ENCODE peak calls at places on chromosomes 2 and 18, in six cellular contexts. X, V, B, U, I and Q are unnamed samples. For H3K4me1, the result is how much of the 10 kb centered on the place peaks cover.

GRCh38 chr2:28174211-28174610 is 218.4 kb upstream of the FOSL2 start:
- DNase-seq in X (no peak), V (no peak), B (no peak), U (no peak), I (no peak), Q (no peak)

GRCh38 chr2:173339807-173340206 is 14.9 kb upstream of the CDCA7 start:
- DNase-seq in X (no peak), V (no peak), B (no peak), U (no peak), I (no peak), Q (no peak)

GRCh38 chr2:76446872-76447271 is 736.2 kb upstream of the GCFC2 start:
- DNase-seq in X (no peak), V (no peak), B (no peak), U (no peak), I (no peak), Q (no peak)

GRCh38 chr18:48621240-48621639 is 82.4 kb downstream of the CTIF start:
- DNase-seq in X (no peak), V (no peak), B (no peak), U (peak), I (peak), Q (no peak)

GRCh38 chr2:63763336-63764056 is 78.2 kb upstream of the UGP2 start:
- DNase-seq in X (no peak), V (no peak), B (no peak), U (peak), I (no peak), Q (no peak)

GRCh38 chr2:26922638-26923466 is 47.6 kb upstream of the MAPRE3 start:
- DNase-seq in X (peak), V (peak), B (peak), U (peak), I (peak), Q (no peak)

GRCh38 chr18:47204908-47205522 is 28.9 kb upstream of the IER3IP1 start:
- DNase-seq in X (peak), V (peak), B (peak), U (peak), I (peak), Q (no peak)

GRCh38 chr18:25737710-25738251 is 352.6 kb downstream of the SS18 start:
- DNase-seq in X (no peak), V (no peak), B (no peak), U (peak), I (no peak), Q (no peak)

GRCh38 chr2:191066281-191067233 is 52.6 kb upstream of the STAT1 start:
- DNase-seq in X (no peak), V (no peak), B (no peak), U (no peak), I (no peak), Q (no peak)

GRCh38 chr18:2905802-2906521 is 59.2 kb downstream of the EMILIN2 start:
- DNase-seq in X (peak), V (peak), B (peak), U (no peak), I (peak), Q (no peak)

GRCh38 chr2:29389686-29390085 is 274.5 kb downstream of the CLIP4 start:
- DNase-seq in X (no peak), V (no peak), B (no peak), U (no peak), I (no peak), Q (no peak)

GRCh38 chr2:8678731-8679566 is 2.9 kb upstream of the ID2 start:
- DNase-seq in X (peak), V (peak), B (peak), U (peak), I (peak), Q (peak)

GRCh38 chr18:8478166-8478967 is 130.9 kb upstream of the RAB12 start:
- DNase-seq in X (peak), V (peak), B (peak), U (peak), I (peak), Q (no peak)

GRCh38 chr2:240215676-240216051 is 75.2 kb upstream of the OTOS start:
- DNase-seq in X (no peak), V (no peak), B (no peak), U (no peak), I (no peak), Q (no peak)

GRCh38 chr2:158969717-158970521 is 1.5 kb downstream of the TANC1 start:
- DNase-seq in X (peak), V (peak), B (peak), U (peak), I (peak), Q (no peak)

GRCh38 chr2:121596221-121597080 is 52.8 kb downstream of the CLASP1 start:
- DNase-seq in X (no peak), V (peak), B (peak), U (peak), I (peak), Q (no peak)

GRCh38 chr2:112642961-112643360 is 2.8 kb upstream of the SLC20A1 start:
- DNase-seq in X (no peak), V (no peak), B (no peak), U (no peak), I (no peak), Q (no peak)

GRCh38 chr2:115129502-115129901 is 687.1 kb downstream of the DPP10 start:
- DNase-seq in X (no peak), V (no peak), B (no peak), U (no peak), I (no peak), Q (no peak)

GRCh38 chr2:199692489-199692888 is 158.5 kb downstream of the FTCDNL1 start:
- DNase-seq in X (peak), V (peak), B (peak), U (no peak), I (no peak), Q (no peak)

GRCh38 chr2:197273485-197273884 is 37.1 kb downstream of the ANKRD44 start:
- DNase-seq in X (peak), V (no peak), B (no peak), U (no peak), I (no peak), Q (no peak)

GRCh38 chr2:207505180-207505579 is 24.6 kb upstream of the CREB1 start:
- DNase-seq in X (no peak), V (no peak), B (no peak), U (no peak), I (no peak), Q (no peak)

GRCh38 chr2:3489449-3490115 is 29.7 kb downstream of the ADI1 start:
- DNase-seq in X (no peak), V (no peak), B (no peak), U (no peak), I (no peak), Q (no peak)

GRCh38 chr2:96565111-96565510 is 28.6 kb downstream of the ARID5A start:
- DNase-seq in X (no peak), V (no peak), B (no peak), U (no peak), I (no peak), Q (no peak)

GRCh38 chr2:237486819-237487448 is at the start of gene MLPH:
- DNase-seq in X (peak), V (peak), B (peak), U (peak), I (peak), Q (no peak)

GRCh38 chr2:12455626-12456025 is 261.1 kb upstream of the TRIB2 start:
- DNase-seq in X (no peak), V (no peak), B (no peak), U (peak), I (no peak), Q (no peak)

GRCh38 chr2:148817210-148817708 is 57.8 kb upstream of the KIF5C start:
- DNase-seq in X (no peak), V (no peak), B (peak), U (no peak), I (no peak), Q (no peak)

GRCh38 chr2:57146951-57147350 is 899.7 kb upstream of the VRK2 start:
- DNase-seq in X (no peak), V (no peak), B (no peak), U (no peak), I (no peak), Q (no peak)

GRCh38 chr2:1848599-1848995 is 104.3 kb upstream of the PXDN start:
- DNase-seq in X (no peak), V (no peak), B (no peak), U (no peak), I (no peak), Q (no peak)
- H3K4me1 ChIP-seq in X (under half), V (under half), B (under half), U (under half), I (under half), Q (under half)

GRCh38 chr2:73907840-73908452 is 15.1 kb downstream of the ACTG2 start:
- DNase-seq in X (no peak), V (peak), B (no peak), U (peak), I (peak), Q (peak)
- TF ChIP-seq POLR2A in X (no peak), V (no peak), B (no peak), U (no peak), I (no peak), Q (no peak)

DNA sequence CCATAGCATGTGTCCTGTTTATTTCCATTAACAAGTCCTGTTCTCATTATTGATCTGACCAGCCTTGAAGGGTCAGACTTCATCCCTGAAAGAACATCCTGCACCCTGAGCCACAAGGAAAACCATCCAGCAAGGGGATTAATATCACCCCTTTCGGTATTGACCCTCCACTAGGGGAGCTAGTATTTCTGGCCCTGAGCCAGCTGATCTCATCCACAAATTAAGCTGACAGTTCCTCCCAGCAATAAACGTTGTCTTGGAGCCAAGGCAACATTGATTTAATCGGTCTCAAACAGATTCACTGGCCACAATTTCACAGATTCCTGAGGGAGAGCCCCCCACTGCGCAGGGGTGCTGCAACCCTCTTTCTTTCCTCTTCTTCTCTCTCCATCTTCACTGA is 353.1 kb upstream of the FANCL start:
- DNase-seq in X (no peak), V (no peak), B (no peak), U (no peak), I (peak), Q (no peak)
- TF ChIP-seq CTCF in X (no peak), V (no peak), B (no peak), U (no peak), I (no peak), Q (no peak)

GRCh38 chr2:54632733-54633692 is 90.4 kb upstream of the EML6 start:
- DNase-seq in X (no peak), V (no peak), B (no peak), U (peak), I (peak), Q (no peak)
- H3K4me1 ChIP-seq in X (under half), V (under half), B (under half), U (under half), I (half or more), Q (under half)

DNA sequence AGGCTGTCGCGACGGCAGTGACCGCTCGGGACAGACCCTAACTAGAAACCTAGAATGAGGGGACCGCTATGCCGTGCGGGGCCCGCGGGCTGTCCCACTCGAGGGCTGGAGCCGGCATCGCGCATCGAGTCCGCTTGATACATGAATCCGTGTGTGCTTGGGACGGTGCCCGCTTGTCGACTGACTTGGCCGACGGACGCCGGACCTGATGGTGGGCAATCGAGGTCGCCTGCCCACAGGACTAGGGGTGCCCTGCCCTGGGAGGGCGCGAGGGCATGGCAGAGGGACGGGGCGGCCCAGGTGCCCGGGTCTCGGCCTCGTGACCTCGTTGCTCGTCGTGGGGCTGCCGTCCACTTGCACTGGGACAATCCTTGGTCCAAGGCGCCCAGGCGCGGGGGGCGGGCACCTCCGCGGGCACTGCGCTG is 688 bp upstream of the PTMA start:
- DNase-seq in X (no peak), V (no peak), B (no peak), U (no peak), I (peak), Q (no peak)
- TF ChIP-seq POLR2A in X (no peak), V (peak), B (peak), U (no peak), I (peak), Q (no peak)

DNA sequence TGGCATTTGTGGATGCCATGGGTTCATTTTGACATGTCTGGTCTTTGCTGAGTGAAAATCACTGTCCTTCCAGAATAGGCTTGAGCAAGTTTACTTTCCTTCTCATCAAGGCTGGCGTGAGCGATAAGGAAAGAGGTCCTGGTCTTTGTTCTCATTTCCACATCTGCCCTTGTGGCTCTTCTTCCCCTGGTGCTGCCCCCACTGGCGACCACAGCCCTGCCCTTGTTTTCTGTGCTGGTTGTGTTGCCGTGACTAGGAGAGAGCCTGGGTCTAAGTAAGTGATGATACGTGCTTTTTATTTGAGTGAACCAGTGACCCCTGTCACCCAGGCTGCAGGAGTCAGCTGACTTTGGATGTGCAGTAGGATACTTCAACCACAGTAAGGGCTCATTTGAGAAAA is 441.7 kb downstream of the RNF144A start:
- DNase-seq in X (no peak), V (no peak), B (no peak), U (no peak), I (no peak), Q (no peak)
- TF ChIP-seq CTCF in X (no peak), V (no peak), B (no peak), U (no peak), I (no peak), Q (no peak)

DNA sequence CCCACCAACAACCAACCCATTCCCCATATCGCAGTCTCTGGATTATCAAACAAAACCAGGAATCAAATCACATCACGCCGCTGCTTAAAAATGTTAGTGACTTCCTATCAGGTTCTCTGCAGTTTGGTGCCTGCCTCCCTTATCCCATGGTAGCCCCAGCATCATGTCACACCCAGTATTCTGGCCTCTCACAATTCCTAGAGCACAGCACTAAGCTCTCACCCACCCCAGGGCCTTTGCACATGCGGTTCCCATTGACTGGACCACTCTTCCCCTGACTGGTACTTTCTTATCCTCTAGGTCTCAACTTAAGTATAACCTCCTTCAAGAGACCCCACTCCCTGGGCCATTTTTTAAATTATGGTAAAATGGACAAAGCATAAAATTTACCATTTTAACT is 12.8 kb downstream of the ATP8B1 start:
- DNase-seq in X (no peak), V (no peak), B (no peak), U (no peak), I (no peak), Q (no peak)
- H3K4me1 ChIP-seq in X (under half), V (half or more), B (under half), U (under half), I (half or more), Q (half or more)

DNA sequence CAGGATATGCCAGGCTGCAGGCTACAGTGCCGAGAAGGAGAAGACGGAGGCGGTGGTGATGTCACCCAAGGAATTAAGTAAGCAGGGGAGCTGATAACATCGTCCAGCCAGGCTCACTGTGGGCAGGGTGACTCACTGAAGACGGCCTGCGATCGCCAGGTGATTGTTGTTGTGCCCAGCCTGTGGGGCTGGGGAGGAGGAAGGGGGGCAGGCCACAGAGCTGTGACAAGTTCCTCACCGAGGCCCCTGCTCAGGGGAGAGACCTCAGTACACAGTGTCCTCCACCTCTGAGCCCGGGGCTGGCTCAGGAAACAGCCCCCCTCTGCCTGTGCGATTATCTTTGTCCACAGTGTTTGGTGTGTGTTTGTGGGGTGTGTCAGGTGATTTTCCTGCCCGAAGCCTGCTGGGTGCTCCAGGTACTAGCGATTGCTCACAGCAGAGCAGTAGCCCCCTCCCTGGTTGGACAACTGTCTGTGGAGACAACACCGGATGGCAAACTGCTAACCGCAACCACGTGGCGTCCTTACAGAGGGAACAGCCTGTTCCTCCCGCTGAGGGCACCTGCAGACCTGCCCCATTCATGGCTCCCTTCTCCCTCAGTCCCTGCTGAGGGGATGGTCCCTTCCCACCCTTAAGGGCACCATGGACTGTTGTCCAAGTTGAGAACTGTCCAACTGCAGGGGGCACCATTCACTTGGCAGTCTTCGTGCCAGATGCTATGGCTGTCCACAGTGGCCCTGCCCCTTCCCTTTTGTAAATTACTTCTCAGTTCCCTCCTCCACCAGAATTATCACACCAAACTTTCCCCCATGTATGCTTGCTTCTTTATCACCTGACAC is 95.1 kb downstream of the ZFP36L2 start:
- DNase-seq in X (peak), V (peak), B (peak), U (peak), I (peak), Q (peak)
- TF ChIP-seq POLR2A in X (no peak), V (peak), B (no peak), U (no peak), I (no peak), Q (no peak)

GRCh38 chr2:160087854-160088745 is 25.7 kb upstream of the PLA2R1 start:
- DNase-seq in X (no peak), V (no peak), B (no peak), U (peak), I (peak), Q (no peak)
- TF ChIP-seq CTCF in X (no peak), V (no peak), B (no peak), U (peak), I (peak), Q (no peak)